ENCODE peak calls at places on chromosomes 5 and 9, in eight cellular contexts. X is EL, P is cardiac fibroblast, L is Right ventricle myocardium superior, O is SW480, U is gastrocnemius medialis, N is heart left ventricle, G is mucosa of gallbladder. B is an unnamed sample.

GRCh38 chr5:76289692-76290091 is 113.4 kb upstream of the IQGAP2 start:
- DNase-seq in X (no peak), P (no peak), L (no peak), O (no peak), U (no peak), N (no peak), G (no peak), B (no peak)

GRCh38 chr5:135040331-135041144 is 6.5 kb upstream of the PITX1 start:
- DNase-seq in X (no peak), P (no peak), L (no peak), O (no peak), U (no peak), N (no peak), G (no peak), B (no peak)

GRCh38 chr5:114055318-114055788 is 306.5 kb upstream of the KCNN2 start:
- DNase-seq in X (peak), P (peak), L (peak), O (no peak), U (peak), N (peak), G (peak), B (peak)

GRCh38 chr9:89631381-89631780 is 26.6 kb downstream of the GADD45G start:
- DNase-seq in X (no peak), P (no peak), L (no peak), O (no peak), U (no peak), N (no peak), G (no peak), B (no peak)

GRCh38 chr5:76074487-76074886 is 8.7 kb upstream of the SV2C start:
- DNase-seq in X (no peak), P (no peak), L (no peak), O (no peak), U (no peak), N (no peak), G (no peak), B (no peak)

GRCh38 chr9:18297532-18297872 is 176.5 kb upstream of the ADAMTSL1 start:
- DNase-seq in X (no peak), P (peak), L (no peak), O (no peak), U (no peak), N (no peak), G (no peak), B (peak)

GRCh38 chr5:124754206-124754927 is 7.9 kb upstream of the ZNF608 start:
- DNase-seq in X (no peak), P (no peak), L (no peak), O (no peak), U (no peak), N (no peak), G (no peak), B (peak)

GRCh38 chr9:91776409-91777365 is 173.3 kb downstream of the ROR2 start:
- DNase-seq in X (peak), P (peak), L (no peak), O (no peak), U (no peak), N (no peak), G (no peak), B (no peak)

GRCh38 chr5:157247267-157247666 is 18.7 kb upstream of the CYFIP2 start:
- DNase-seq in X (no peak), P (no peak), L (no peak), O (no peak), U (no peak), N (no peak), G (no peak), B (no peak)

GRCh38 chr9:13728917-13729811 is 449.7 kb upstream of the MPDZ start:
- DNase-seq in X (peak), P (peak), L (no peak), O (peak), U (peak), N (no peak), G (peak), B (no peak)

GRCh38 chr5:151755383-151755782 is 3.0 kb downstream of the ATOX1 start:
- DNase-seq in X (no peak), P (no peak), L (no peak), O (no peak), U (no peak), N (no peak), G (no peak), B (no peak)

GRCh38 chr5:90015584-90016018 is 394.0 kb downstream of the CETN3 start:
- DNase-seq in X (no peak), P (peak), L (no peak), O (no peak), U (no peak), N (no peak), G (no peak), B (peak)

GRCh38 chr5:172733179-172733973 is 37.6 kb downstream of the DUSP1 start:
- DNase-seq in X (peak), P (peak), L (peak), O (peak), U (peak), N (peak), G (peak), B (no peak)

GRCh38 chr9:87793292-87793691 is 67.4 kb downstream of the CTSL start:
- DNase-seq in X (peak), P (peak), L (no peak), O (peak), U (peak), N (no peak), G (no peak), B (no peak)

GRCh38 chr9:77764894-77765780 is 117.0 kb upstream of the GNA14 start:
- DNase-seq in X (peak), P (peak), L (no peak), O (peak), U (no peak), N (no peak), G (no peak), B (no peak)

GRCh38 chr9:88532320-88532719 is 2.7 kb upstream of the NXNL2 start:
- DNase-seq in X (peak), P (peak), L (peak), O (no peak), U (no peak), N (peak), G (no peak), B (no peak)

GRCh38 chr5:7678057-7678456 is 172.9 kb downstream of the CFAP90 start:
- DNase-seq in X (no peak), P (no peak), L (no peak), O (no peak), U (no peak), N (no peak), G (no peak), B (no peak)

GRCh38 chr5:124824637-124825158 is 78.3 kb upstream of the ZNF608 start:
- DNase-seq in X (peak), P (peak), L (no peak), O (no peak), U (no peak), N (no peak), G (no peak), B (peak)

GRCh38 chr5:10695055-10695649 is 65.9 kb downstream of the DAP start:
- DNase-seq in X (peak), P (peak), L (peak), O (peak), U (peak), N (peak), G (peak), B (peak)

GRCh38 chr5:132098151-132098594 is 24.6 kb downstream of the CSF2 start:
- DNase-seq in X (peak), P (no peak), L (no peak), O (no peak), U (no peak), N (no peak), G (no peak), B (no peak)

GRCh38 chr9:16405421-16405820 is 465.0 kb downstream of the BNC2 start:
- DNase-seq in X (no peak), P (no peak), L (no peak), O (no peak), U (no peak), N (no peak), G (no peak), B (no peak)

GRCh38 chr9:35106343-35106730 is 3.4 kb upstream of the STOML2 start:
- DNase-seq in X (no peak), P (no peak), L (no peak), O (no peak), U (no peak), N (no peak), G (no peak), B (no peak)

GRCh38 chr9:103731541-103731940 is 362.6 kb upstream of the SMC2 start:
- DNase-seq in X (no peak), P (peak), L (no peak), O (no peak), U (no peak), N (no peak), G (no peak), B (no peak)

GRCh38 chr5:115800108-115800507 is 16.4 kb downstream of the CDO1 start:
- DNase-seq in X (no peak), P (no peak), L (no peak), O (no peak), U (no peak), N (no peak), G (no peak), B (no peak)

GRCh38 chr9:70340572-70340971 is 73.9 kb downstream of the KLF9 start:
- DNase-seq in X (peak), P (peak), L (no peak), O (peak), U (no peak), N (no peak), G (no peak), B (no peak)

GRCh38 chr5:105807251-105807650 is 1863.5 kb downstream of the EFNA5 start:
- DNase-seq in X (no peak), P (peak), L (no peak), O (no peak), U (no peak), N (no peak), G (no peak), B (no peak)

GRCh38 chr5:135810188-135810943 is 24.1 kb upstream of the SLC25A48 start:
- DNase-seq in X (no peak), P (peak), L (no peak), O (no peak), U (peak), N (no peak), G (no peak), B (peak)

GRCh38 chr9:137031904-137032639 is at the start of gene FUT7:
- DNase-seq in X (no peak), P (no peak), L (no peak), O (no peak), U (no peak), N (no peak), G (no peak), B (no peak)

GRCh38 chr9:86545085-86545484 is 190.9 kb upstream of the TUT7 start:
- DNase-seq in X (no peak), P (no peak), L (no peak), O (no peak), U (no peak), N (no peak), G (no peak), B (no peak)

GRCh38 chr5:2906302-2907090 is 155.0 kb upstream of the IRX2 start:
- DNase-seq in X (no peak), P (no peak), L (no peak), O (no peak), U (no peak), N (no peak), G (no peak), B (no peak)

GRCh38 chr5:139788294-139788875 is 7.2 kb upstream of the PSD2 start:
- DNase-seq in X (no peak), P (no peak), L (peak), O (no peak), U (peak), N (peak), G (no peak), B (no peak)

GRCh38 chr9:108761530-108762347 is 94.0 kb downstream of the ACTL7B start:
- DNase-seq in X (peak), P (peak), L (peak), O (peak), U (peak), N (peak), G (peak), B (peak)

GRCh38 chr9:7756088-7756487 is 43.5 kb downstream of the DMAC1 start:
- DNase-seq in X (no peak), P (no peak), L (no peak), O (no peak), U (no peak), N (no peak), G (no peak), B (no peak)

GRCh38 chr9:91495450-91495849 is 71.8 kb upstream of the NFIL3 start:
- DNase-seq in X (peak), P (peak), L (no peak), O (peak), U (no peak), N (no peak), G (no peak), B (no peak)

GRCh38 chr9:99371376-99371775 is 149.3 kb downstream of the SEC61B start:
- DNase-seq in X (no peak), P (no peak), L (no peak), O (no peak), U (no peak), N (no peak), G (no peak), B (no peak)

GRCh38 chr9:132247942-132248341 is 86.1 kb downstream of the NTNG2 start:
- DNase-seq in X (no peak), P (no peak), L (no peak), O (no peak), U (no peak), N (no peak), G (no peak), B (no peak)

B was measured in SK-N-DZ.